ENCODE peak calls at places on chromosome 20, in nine cellular contexts. Q is GM10248, W is AG10803, S is nephron progenitor cell, A is mesothelial cell of epicardium, D is heart right ventricle, J is neural progenitor cell, Z is A549, N is cardiac muscle cell. B is an unnamed sample.

GRCh38 chr20:3706774-3707507 is 5.5 kb downstream of the SIGLEC1 start:
- DNase-seq in Q (no peak), J (no peak), D (peak), N (no peak), S (no peak), A (no peak), W (peak), Z (no peak), B (no peak)

GRCh38 chr20:44765647-44766367 is 20.1 kb downstream of the KCNK15 start:
- DNase-seq in Q (no peak), J (no peak), S (no peak), A (no peak), D (no peak), Z (no peak), W (no peak), N (peak), B (no peak)

GRCh38 chr20:10842116-10842515 is 168.3 kb upstream of the JAG1 start:
- DNase-seq in W (peak), D (no peak), Q (no peak), J (no peak), S (no peak), A (no peak), Z (no peak), N (no peak), B (no peak)

GRCh38 chr20:33672426-33673114 is 1.7 kb downstream of the NECAB3 start:
- DNase-seq in Z (no peak), N (peak), W (no peak), D (no peak), Q (no peak), J (no peak), S (no peak), A (no peak), B (no peak)

GRCh38 chr20:49846206-49846807 is 33.7 kb downstream of the SLC9A8 start:
- DNase-seq in W (peak), A (no peak), Z (peak), Q (peak), S (peak), D (no peak), N (peak), J (peak), B (peak)

GRCh38 chr20:40813708-40814327 is 124.8 kb upstream of the MAFB start:
- DNase-seq in S (no peak), N (no peak), A (no peak), Q (no peak), W (no peak), D (no peak), Z (no peak), J (no peak), B (no peak)

GRCh38 chr20:37095108-37095608 is 639 bp downstream of the RBL1 start:
- DNase-seq in N (no peak), A (no peak), Z (no peak), Q (peak), J (peak), D (no peak), W (no peak), S (peak), B (peak)

GRCh38 chr20:8322654-8323053 is 190.6 kb downstream of the PLCB1 start:
- DNase-seq in W (no peak), Z (no peak), D (no peak), A (no peak), S (no peak), Q (no peak), J (no peak), N (no peak), B (no peak)

GRCh38 chr20:47276856-47277541 is 79.5 kb downstream of the ZMYND8 start:
- DNase-seq in S (no peak), A (no peak), D (peak), Z (no peak), W (peak), Q (no peak), J (no peak), N (peak), B (no peak)

GRCh38 chr20:35871311-35871771 is 83.0 kb downstream of the SCAND1 start:
- DNase-seq in N (peak), A (no peak), W (peak), D (peak), Z (no peak), S (no peak), Q (no peak), J (no peak), B (no peak)

GRCh38 chr20:16368645-16369292 is 204.5 kb downstream of the KIF16B start:
- DNase-seq in D (no peak), A (no peak), Z (peak), W (peak), N (peak), Q (no peak), J (no peak), S (no peak), B (no peak)

GRCh38 chr20:47865912-47866311 is 80.6 kb upstream of the SULF2 start:
- DNase-seq in S (no peak), N (peak), D (no peak), Q (no peak), Z (no peak), W (peak), A (no peak), J (no peak), B (no peak)

GRCh38 chr20:45958593-45958992 is 13.4 kb downstream of the ZNF335 start:
- DNase-seq in J (no peak), S (no peak), N (no peak), A (no peak), Z (no peak), Q (no peak), D (no peak), W (no peak), B (no peak)

GRCh38 chr20:25017257-25017803 is 24.8 kb upstream of the APMAP start:
- DNase-seq in Z (no peak), A (no peak), D (no peak), W (no peak), Q (no peak), J (no peak), S (no peak), N (no peak), B (no peak)

GRCh38 chr20:57698867-57699275 is 10.9 kb downstream of the PMEPA1 start:
- DNase-seq in S (no peak), J (no peak), A (no peak), W (no peak), D (no peak), Q (no peak), N (peak), Z (peak), B (no peak)

GRCh38 chr20:12095224-12095623 is 177.5 kb downstream of the BTBD3 start:
- DNase-seq in N (no peak), Z (no peak), Q (no peak), S (no peak), A (no peak), J (no peak), D (no peak), W (no peak), B (no peak)

GRCh38 chr20:41001497-41001896 is 27.1 kb upstream of the TOP1 start:
- DNase-seq in W (no peak), A (no peak), J (no peak), Q (no peak), S (no peak), D (no peak), N (peak), Z (no peak), B (no peak)

GRCh38 chr20:40771848-40772247 is 82.8 kb upstream of the MAFB start:
- DNase-seq in N (no peak), Z (no peak), A (peak), W (no peak), S (no peak), D (no peak), J (no peak), Q (no peak), B (no peak)

GRCh38 chr20:59064214-59064722 is 21.7 kb upstream of the PRELID3B start:
- DNase-seq in J (no peak), S (no peak), A (no peak), Z (no peak), W (no peak), Q (no peak), N (no peak), D (no peak), B (no peak)

GRCh38 chr20:41095110-41095969 is 42.0 kb upstream of the PLCG1 start:
- DNase-seq in D (peak), J (peak), Q (peak), W (peak), S (peak), A (peak), N (peak), Z (peak), B (peak)

GRCh38 chr20:31547017-31547675 is 32.9 kb downstream of the HM13 start:
- DNase-seq in Z (no peak), Q (peak), N (peak), W (peak), S (peak), A (peak), D (peak), J (peak), B (peak)

GRCh38 chr20:41268402-41268801 is 49.1 kb downstream of the ZHX3 start:
- DNase-seq in W (no peak), J (no peak), N (no peak), Q (no peak), D (no peak), A (no peak), S (no peak), Z (no peak), B (no peak)

GRCh38 chr20:50350510-50351249 is 159.5 kb upstream of the PTPN1 start:
- DNase-seq in W (no peak), J (no peak), D (no peak), S (no peak), Q (no peak), Z (no peak), N (no peak), A (no peak), B (no peak)

GRCh38 chr20:38831995-38832620 is 26.6 kb downstream of the PPP1R16B start:
- DNase-seq in W (no peak), D (no peak), N (no peak), S (no peak), A (no peak), J (no peak), Q (no peak), Z (no peak), B (no peak)

GRCh38 chr20:47703748-47704147 is 81.5 kb downstream of the SULF2 start:
- DNase-seq in N (peak), S (no peak), J (no peak), A (no peak), Q (no peak), W (peak), D (no peak), Z (no peak), B (no peak)

GRCh38 chr20:57097245-57097935 is 169.1 kb downstream of the BMP7 start:
- DNase-seq in Z (no peak), J (peak), S (no peak), D (no peak), A (no peak), Q (no peak), N (no peak), W (no peak), B (no peak)

GRCh38 chr20:47500554-47500953 is 1.1 kb upstream of the NCOA3 start:
- DNase-seq in W (no peak), D (no peak), S (no peak), A (no peak), Q (no peak), J (no peak), Z (no peak), N (no peak), B (no peak)

GRCh38 chr20:15991279-15991678 is 582.0 kb downstream of the KIF16B start:
- DNase-seq in Z (no peak), J (no peak), S (no peak), A (no peak), D (no peak), W (no peak), Q (no peak), N (no peak), B (no peak)

GRCh38 chr20:63537525-63538203 is 488 bp upstream of the PTK6 start:
- DNase-seq in Q (peak), J (peak), S (peak), A (peak), W (peak), D (peak), N (peak), Z (peak), B (peak)

GRCh38 chr20:63534427-63534830 is 2.7 kb downstream of the PTK6 start:
- DNase-seq in N (no peak), A (no peak), Q (no peak), D (no peak), J (no peak), S (no peak), W (no peak), Z (no peak), B (no peak)

GRCh38 chr20:63536997-63537524 is at the start of gene PTK6:
- DNase-seq in S (no peak), Q (peak), J (no peak), N (no peak), W (no peak), A (no peak), D (peak), Z (peak), B (no peak)

GRCh38 chr20:63534831-63535651 is 2.1 kb downstream of the PTK6 start:
- DNase-seq in A (no peak), N (no peak), J (no peak), S (peak), Z (no peak), W (peak), D (no peak), Q (no peak), B (no peak)

GRCh38 chr20:63536241-63536977 is 767 bp downstream of the PTK6 start:
- DNase-seq in J (no peak), Q (no peak), D (peak), Z (peak), W (peak), S (peak), N (peak), A (no peak), B (no peak)
- TF ChIP-seq CTCF in J (no peak), Q (no peak), D (no peak), Z (no peak), W (no peak), S (no peak), N (no peak), A (no peak), B (no peak)

GRCh38 chr20:728022-728944 is 40.0 kb downstream of the SLC52A3 start:
- DNase-seq in N (peak), Z (peak), A (peak), S (peak), W (no peak), Q (peak), D (peak), J (peak), B (peak)
- TF ChIP-seq CTCF in N (peak), Z (peak), A (peak), S (peak), W (peak), Q (peak), D (peak), J (peak), B (peak)

GRCh38 chr20:5153612-5154542 is 27.1 kb downstream of the CDS2 start:
- DNase-seq in J (no peak), S (no peak), W (no peak), Q (no peak), A (no peak), N (no peak), Z (no peak), D (no peak), B (no peak)
- TF ChIP-seq CTCF in J (no peak), S (no peak), W (no peak), Q (no peak), A (no peak), N (no peak), Z (no peak), D (no peak), B (no peak)

GRCh38 chr20:6636209-6637159 is 131.0 kb upstream of the BMP2 start:
- DNase-seq in W (peak), S (peak), A (no peak), D (no peak), Z (peak), J (peak), N (peak), Q (no peak), B (no peak)
- TF ChIP-seq CTCF in W (peak), S (peak), A (peak), D (peak), Z (peak), J (peak), N (peak), Q (peak), B (peak)

DNA sequence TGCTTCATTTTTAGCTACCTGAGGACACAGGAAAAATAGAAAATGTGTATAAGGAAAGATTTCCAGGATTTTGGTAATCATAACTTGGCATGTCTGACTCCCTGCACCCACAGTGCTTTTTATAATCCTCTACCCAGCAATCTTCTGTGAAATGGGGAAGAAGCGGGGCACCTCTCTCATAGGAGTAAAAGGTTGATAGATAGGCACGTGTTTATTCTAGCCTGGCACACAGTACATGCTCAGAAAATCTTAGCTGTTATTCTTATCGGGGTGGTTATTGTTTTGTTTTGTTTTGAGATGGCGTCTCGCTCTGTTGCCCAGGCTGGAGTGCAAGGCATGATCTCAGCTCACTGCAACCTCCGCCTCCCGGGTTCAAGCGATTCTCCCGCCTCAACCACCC is 87.7 kb upstream of the SALL4 start:
- DNase-seq in D (no peak), S (no peak), W (no peak), J (no peak), N (no peak), Z (no peak), A (no peak), Q (no peak), B (no peak)
- TF ChIP-seq CTCF in D (no peak), S (no peak), W (no peak), J (no peak), N (no peak), Z (no peak), A (no peak), Q (no peak), B (no peak)

GRCh38 chr20:34820805-34821578 is 4.5 kb downstream of the NCOA6 start:
- DNase-seq in N (no peak), Q (no peak), J (no peak), Z (no peak), W (no peak), D (no peak), S (no peak), A (no peak), B (no peak)

GRCh38 chr20:34829191-34829590 is 3.7 kb upstream of the NCOA6 start:
- DNase-seq in N (no peak), Z (no peak), Q (no peak), W (no peak), S (no peak), J (no peak), D (no peak), A (no peak), B (no peak)

GRCh38 chr20:34824026-34824860 is 1.2 kb downstream of the NCOA6 start:
- DNase-seq in W (peak), J (peak), D (peak), Z (peak), N (peak), Q (peak), S (peak), A (no peak), B (peak)

GRCh38 chr20:34824861-34825529 is 456 bp downstream of the NCOA6 start:
- DNase-seq in Z (peak), N (peak), J (peak), W (peak), S (peak), Q (peak), A (peak), D (peak), B (peak)

GRCh38 chr20:34825530-34826362 is at the start of gene NCOA6:
- DNase-seq in S (peak), D (peak), Q (peak), A (peak), J (peak), N (peak), Z (peak), W (peak), B (peak)
- TF ChIP-seq CTCF in S (no peak), D (no peak), Q (no peak), A (no peak), J (no peak), N (no peak), Z (no peak), W (no peak), B (no peak)

GRCh38 chr20:53190225-53190624 is 218.1 kb downstream of the TSHZ2 start:
- DNase-seq in N (no peak), Z (no peak), S (no peak), Q (no peak), D (no peak), A (no peak), W (no peak), J (no peak), B (no peak)
- TF ChIP-seq CTCF in N (no peak), Z (no peak), S (no peak), Q (no peak), D (no peak), A (no peak), W (no peak), J (no peak), B (no peak)

GRCh38 chr20:22106308-22106938 is 401.0 kb downstream of the PAX1 start:
- DNase-seq in J (peak), S (no peak), D (no peak), W (peak), Q (no peak), Z (peak), A (no peak), N (no peak), B (no peak)
- TF ChIP-seq CTCF in J (peak), S (peak), D (peak), W (peak), Q (no peak), Z (peak), A (peak), N (no peak), B (no peak)